ENCODE peak calls at places on chromosomes 5 and 9, in six cellular contexts. T, U, K, P, B and G are unnamed samples.

GRCh38 chr5:83931969-83932368 is 211.3 kb upstream of the HAPLN1 start:
- DNase-seq in T (no peak), U (no peak), K (no peak), P (no peak), B (no peak), G (no peak)

GRCh38 chr9:87556821-87557220 is 59.2 kb downstream of the DAPK1 start:
- DNase-seq in T (no peak), U (peak), K (no peak), P (no peak), B (no peak), G (no peak)

GRCh38 chr5:68216737-68217231 is 1.2 kb downstream of the PIK3R1 start:
- DNase-seq in T (no peak), U (no peak), K (no peak), P (peak), B (no peak), G (no peak)

GRCh38 chr9:15306068-15306756 is 804 bp downstream of the TTC39B start:
- DNase-seq in T (peak), U (peak), K (peak), P (no peak), B (no peak), G (no peak)

GRCh38 chr9:108056805-108057386 is 567.3 kb upstream of the KLF4 start:
- DNase-seq in T (no peak), U (no peak), K (no peak), P (peak), B (no peak), G (no peak)

GRCh38 chr5:16508730-16509531 is 43.3 kb upstream of the ZNF622 start:
- DNase-seq in T (no peak), U (peak), K (no peak), P (no peak), B (no peak), G (no peak)

GRCh38 chr5:80246995-80247729 is 8.7 kb downstream of the SERINC5 start:
- DNase-seq in T (peak), U (peak), K (no peak), P (peak), B (no peak), G (no peak)

GRCh38 chr5:71932649-71933338 is 174.5 kb upstream of the MAP1B start:
- DNase-seq in T (no peak), U (no peak), K (no peak), P (peak), B (no peak), G (no peak)

GRCh38 chr5:147216552-147217154 is 18.2 kb upstream of the STK32A start:
- DNase-seq in T (no peak), U (no peak), K (no peak), P (no peak), B (no peak), G (peak)

GRCh38 chr9:91346644-91347043 is 15.1 kb downstream of the AUH start:
- DNase-seq in T (no peak), U (no peak), K (no peak), P (no peak), B (no peak), G (no peak)

GRCh38 chr9:125428060-125428481 is 166.4 kb downstream of the GAPVD1 start:
- DNase-seq in T (no peak), U (no peak), K (no peak), P (peak), B (no peak), G (no peak)

GRCh38 chr5:19928556-19929421 is 59.2 kb downstream of the CDH18 start:
- DNase-seq in T (no peak), U (no peak), K (no peak), P (peak), B (no peak), G (no peak)

GRCh38 chr9:77427256-77427927 is 220.7 kb downstream of the GNA14 start:
- DNase-seq in T (no peak), U (no peak), K (no peak), P (no peak), B (no peak), G (no peak)

GRCh38 chr5:5700549-5700948 is 278.1 kb downstream of the ICE1 start:
- DNase-seq in T (no peak), U (no peak), K (no peak), P (no peak), B (no peak), G (no peak)

GRCh38 chr5:17346811-17347210 is 129.4 kb downstream of the BASP1 start:
- DNase-seq in T (no peak), U (no peak), K (no peak), P (no peak), B (no peak), G (no peak)

GRCh38 chr5:32760091-32760509 is 49.0 kb downstream of the NPR3 start:
- DNase-seq in T (no peak), U (no peak), K (no peak), P (peak), B (no peak), G (no peak)

GRCh38 chr9:121026260-121026691 is 23.8 kb downstream of the C5 start:
- DNase-seq in T (no peak), U (no peak), K (no peak), P (no peak), B (no peak), G (no peak)

GRCh38 chr9:91101598-91102168 is 260.0 kb downstream of the AUH start:
- DNase-seq in T (peak), U (no peak), K (peak), P (no peak), B (peak), G (no peak)

GRCh38 chr9:88319936-88320747 is 68.1 kb upstream of the SPIN1 start:
- DNase-seq in T (no peak), U (no peak), K (no peak), P (no peak), B (no peak), G (peak)

GRCh38 chr5:57102905-57103255 is 71.0 kb upstream of the GPBP1 start:
- DNase-seq in T (no peak), U (no peak), K (no peak), P (peak), B (no peak), G (no peak)

GRCh38 chr5:157252741-157253465 is 13.0 kb upstream of the CYFIP2 start:
- DNase-seq in T (peak), U (no peak), K (peak), P (no peak), B (no peak), G (no peak)

GRCh38 chr5:139644646-139645494 is 3.3 kb upstream of the CXXC5 start:
- DNase-seq in T (peak), U (no peak), K (peak), P (no peak), B (no peak), G (peak)

GRCh38 chr9:115604831-115605483 is 487.0 kb upstream of the TNC start:
- DNase-seq in T (no peak), U (no peak), K (no peak), P (no peak), B (no peak), G (no peak)

GRCh38 chr5:58958701-58959100 is 375.8 kb downstream of the RAB3C start:
- DNase-seq in T (no peak), U (no peak), K (no peak), P (no peak), B (no peak), G (no peak)

GRCh38 chr9:32954642-32955041 is 46.8 kb downstream of the APTX start:
- DNase-seq in T (no peak), U (no peak), K (no peak), P (no peak), B (no peak), G (no peak)

GRCh38 chr5:76487784-76488183 is 84.7 kb downstream of the IQGAP2 start:
- DNase-seq in T (no peak), U (no peak), K (no peak), P (no peak), B (no peak), G (no peak)

GRCh38 chr5:16889203-16889971 is 46.7 kb downstream of the MYO10 start:
- DNase-seq in T (no peak), U (no peak), K (no peak), P (no peak), B (no peak), G (no peak)

GRCh38 chr9:128408963-128409431 is 11.7 kb upstream of the CERCAM start:
- DNase-seq in T (no peak), U (no peak), K (no peak), P (no peak), B (no peak), G (no peak)

GRCh38 chr5:54709096-54709495 is 191.5 kb downstream of the SNX18 start:
- DNase-seq in T (no peak), U (no peak), K (no peak), P (no peak), B (no peak), G (no peak)

GRCh38 chr9:4640027-4640426 is 22.1 kb upstream of the PLPP6 start:
- DNase-seq in T (no peak), U (no peak), K (no peak), P (no peak), B (peak), G (no peak)

GRCh38 chr9:16732546-16732945 is 137.9 kb downstream of the BNC2 start:
- DNase-seq in T (no peak), U (no peak), K (no peak), P (no peak), B (no peak), G (no peak)

GRCh38 chr5:14760548-14761002 is 96.1 kb downstream of the OTULIN start:
- DNase-seq in T (no peak), U (no peak), K (no peak), P (no peak), B (no peak), G (no peak)

GRCh38 chr9:36207016-36207415 is 16.3 kb downstream of the CLTA start:
- DNase-seq in T (no peak), U (no peak), K (no peak), P (no peak), B (no peak), G (no peak)

GRCh38 chr5:127518319-127518621 is 830 bp downstream of the PRRC1 start:
- DNase-seq in T (no peak), U (no peak), K (no peak), P (no peak), B (no peak), G (no peak)

GRCh38 chr5:45279109-45279508 is 417.1 kb downstream of the HCN1 start:
- DNase-seq in T (no peak), U (no peak), K (no peak), P (no peak), B (no peak), G (no peak)

GRCh38 chr9:109556061-109556460 is 58.0 kb upstream of the PTPN3 start:
- DNase-seq in T (no peak), U (no peak), K (no peak), P (no peak), B (no peak), G (no peak)

GRCh38 chr5:1725641-1726468 is 73.8 kb downstream of the MRPL36 start:
- DNase-seq in T (peak), U (peak), K (no peak), P (no peak), B (no peak), G (peak)

DNA sequence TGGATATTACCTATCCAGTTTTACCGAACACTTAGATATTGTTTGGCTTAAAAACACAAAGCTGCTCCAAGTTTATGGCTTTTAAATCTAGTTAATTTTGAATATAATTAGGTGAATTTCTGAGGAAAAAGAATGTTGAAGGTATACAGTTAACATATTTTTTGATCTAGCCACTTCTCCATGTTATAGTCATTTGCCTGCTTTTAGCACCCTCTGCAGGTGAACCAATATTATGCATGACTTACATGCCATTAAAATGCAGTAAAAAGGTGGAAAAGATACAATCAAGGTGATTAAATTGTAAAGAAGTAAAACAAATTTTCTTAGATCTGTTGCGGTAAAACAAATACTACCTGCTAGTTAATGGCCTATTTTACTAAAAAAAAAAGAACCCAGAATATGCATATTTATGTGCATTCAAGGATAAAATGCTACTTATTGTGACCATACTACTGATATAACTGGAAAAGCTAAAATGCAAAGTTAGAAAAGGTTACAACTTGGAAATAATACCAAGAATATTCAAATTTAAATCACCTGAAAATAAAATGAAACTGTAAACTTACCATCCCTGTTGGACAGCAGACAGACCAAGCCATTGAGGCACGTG is 132.1 kb downstream of the AP3B1 start:
- DNase-seq in T (no peak), U (no peak), K (no peak), P (peak), B (no peak), G (no peak)
- TF ChIP-seq CTCF in T (no peak), U (peak), K (peak), P (peak), B (no peak), G (peak)

DNA sequence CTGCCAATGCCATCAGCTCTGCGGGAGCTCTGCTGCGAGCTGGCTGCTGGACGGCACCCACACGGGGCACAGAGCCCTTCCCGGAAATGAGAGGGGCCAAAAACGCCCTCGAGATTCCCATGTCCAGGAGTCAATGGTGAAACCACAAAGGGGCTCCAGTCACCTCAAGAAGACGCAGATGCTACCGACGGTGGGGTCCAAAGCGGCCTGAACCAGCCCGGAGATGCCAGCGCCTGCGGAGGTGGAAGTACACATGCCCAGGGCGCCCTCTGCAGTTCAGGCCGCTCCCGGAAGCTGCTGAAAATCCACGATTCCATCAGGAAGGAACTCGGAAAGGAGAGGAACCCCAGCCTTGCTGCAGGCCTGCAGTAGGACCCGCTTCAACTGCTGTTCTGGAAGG is 82.4 kb upstream of the SELENOP start:
- DNase-seq in T (no peak), U (no peak), K (no peak), P (no peak), B (no peak), G (no peak)
- TF ChIP-seq CTCF in T (no peak), U (peak), K (no peak), P (no peak), B (no peak), G (peak)

DNA sequence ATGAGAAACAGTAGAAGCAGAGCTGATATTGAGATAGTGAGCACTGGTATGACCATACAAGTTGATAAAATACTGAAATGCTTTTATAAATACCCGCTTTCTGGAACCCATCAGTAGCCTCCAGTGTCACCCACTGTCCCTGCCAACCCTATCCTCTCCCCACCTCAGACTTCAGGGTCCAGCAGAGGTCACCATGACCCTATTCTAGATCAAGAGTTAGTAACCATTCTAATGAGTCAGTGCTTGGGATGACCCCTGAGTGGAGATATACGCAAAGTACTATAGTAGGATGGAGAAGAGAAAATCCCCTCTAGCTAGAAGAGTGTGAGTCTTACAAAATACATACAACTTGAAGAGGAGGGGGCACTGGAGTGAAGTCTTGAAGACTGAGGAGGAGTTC is 297.9 kb upstream of the BRINP1 start:
- DNase-seq in T (no peak), U (no peak), K (no peak), P (no peak), B (no peak), G (no peak)
- TF ChIP-seq CTCF in T (no peak), U (no peak), K (no peak), P (no peak), B (no peak), G (no peak)

DNA sequence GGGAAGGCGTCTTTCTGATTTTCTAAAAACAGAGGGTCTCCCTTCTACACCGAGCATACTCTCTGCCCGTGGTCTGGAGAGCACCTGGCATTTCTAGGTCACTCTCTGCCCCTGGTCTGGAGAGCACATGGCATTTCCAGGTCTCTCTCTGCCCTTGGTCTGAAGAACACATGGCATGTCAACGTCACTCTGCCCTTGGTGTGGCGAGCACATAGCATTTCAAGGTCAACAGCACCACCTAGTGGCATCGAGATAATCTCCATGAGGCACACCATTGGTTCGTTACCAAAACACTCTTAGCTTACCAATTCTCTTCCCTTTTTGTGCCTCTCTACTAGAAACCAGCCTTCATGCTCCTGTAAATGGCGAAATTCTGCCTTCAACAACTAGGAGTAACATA is 616.5 kb upstream of the NUDT12 start:
- DNase-seq in T (no peak), U (no peak), K (no peak), P (peak), B (no peak), G (peak)
- TF ChIP-seq CTCF in T (no peak), U (peak), K (peak), P (peak), B (no peak), G (peak)